ENCODE peak calls at places on chromosomes 4 and X, in seven cellular contexts. One of them, this sample, is unnamed.

GRCh38 chr4:80153800-80154546 is 43.3 kb upstream of the PRDM8 start:
- DNase-seq in Peyer's patch: no peak
- DNase-seq in GM23338: no peak
- DNase-seq in transverse colon: no peak
- DNase-seq in uterus: no peak
- DNase-seq in HCT116: no peak
- DNase-seq in heart right ventricle: no peak
- DNase-seq in this sample: no peak

GRCh38 chrX:116409224-116409623 is 27.2 kb upstream of the SLC6A14 start:
- DNase-seq in HCT116: no peak
- DNase-seq in uterus: no peak
- DNase-seq in heart right ventricle: no peak
- DNase-seq in Peyer's patch: no peak
- DNase-seq in transverse colon: no peak
- DNase-seq in GM23338: no peak
- DNase-seq in this sample: no peak

GRCh38 chrX:20530319-20530979 is 263.7 kb upstream of the RPS6KA3 start:
- DNase-seq in transverse colon: peak; percentile 57
- DNase-seq in GM23338: peak; percentile 62
- DNase-seq in heart right ventricle: peak; percentile 33
- DNase-seq in HCT116: peak; percentile 29
- DNase-seq in Peyer's patch: peak; percentile 44
- DNase-seq in uterus: peak; percentile 40
- DNase-seq in this sample: peak; percentile 70

GRCh38 chr4:127783971-127784519 is 1.9 kb downstream of the HSPA4L start:
- DNase-seq in HCT116: no peak
- DNase-seq in uterus: no peak
- DNase-seq in transverse colon: no peak
- DNase-seq in Peyer's patch: no peak
- DNase-seq in heart right ventricle: no peak
- DNase-seq in GM23338: no peak
- DNase-seq in this sample: no peak

GRCh38 chr4:147933316-147933715 is 201.4 kb downstream of the ARHGAP10 start:
- DNase-seq in heart right ventricle: no peak
- DNase-seq in uterus: no peak
- DNase-seq in HCT116: no peak
- DNase-seq in Peyer's patch: no peak
- DNase-seq in transverse colon: peak; percentile 11
- DNase-seq in GM23338: peak; percentile 34
- DNase-seq in this sample: no peak

GRCh38 chr4:168674869-168675268 is 178.0 kb downstream of the PALLD start:
- DNase-seq in HCT116: no peak
- DNase-seq in Peyer's patch: no peak
- DNase-seq in heart right ventricle: no peak
- DNase-seq in transverse colon: no peak
- DNase-seq in GM23338: no peak
- DNase-seq in uterus: no peak
- DNase-seq in this sample: no peak

GRCh38 chr4:73589261-73589847 is 30.9 kb downstream of the RASSF6 start:
- DNase-seq in HCT116: no peak
- DNase-seq in transverse colon: no peak
- DNase-seq in GM23338: no peak
- DNase-seq in heart right ventricle: no peak
- DNase-seq in uterus: no peak
- DNase-seq in Peyer's patch: peak; percentile 18
- DNase-seq in this sample: no peak

GRCh38 chrX:53374222-53374820 is 48.1 kb downstream of the SMC1A start:
- DNase-seq in transverse colon: no peak
- DNase-seq in HCT116: no peak
- DNase-seq in GM23338: no peak
- DNase-seq in heart right ventricle: no peak
- DNase-seq in Peyer's patch: no peak
- DNase-seq in uterus: no peak
- DNase-seq in this sample: no peak

GRCh38 chrX:46574941-46575381 is 1.4 kb downstream of the CHST7 start:
- DNase-seq in GM23338: peak; percentile 37
- DNase-seq in transverse colon: no peak
- DNase-seq in heart right ventricle: no peak
- DNase-seq in uterus: no peak
- DNase-seq in Peyer's patch: no peak
- DNase-seq in HCT116: no peak
- DNase-seq in this sample: peak; percentile 2

GRCh38 chr4:164207460-164207859 is 546.5 kb upstream of the SMIM31 start:
- DNase-seq in heart right ventricle: no peak
- DNase-seq in Peyer's patch: no peak
- DNase-seq in HCT116: no peak
- DNase-seq in uterus: no peak
- DNase-seq in transverse colon: no peak
- DNase-seq in GM23338: no peak
- DNase-seq in this sample: no peak

GRCh38 chr4:157992038-157992706 is 180.7 kb downstream of the GASK1B start:
- DNase-seq in Peyer's patch: no peak
- DNase-seq in uterus: no peak
- DNase-seq in transverse colon: no peak
- DNase-seq in HCT116: peak; percentile 73
- DNase-seq in heart right ventricle: peak; percentile 87
- DNase-seq in GM23338: peak; percentile 84
- DNase-seq in this sample: peak; percentile 7

GRCh38 chrX:104987063-104987462 is 233.4 kb downstream of the TEX13A start:
- DNase-seq in heart right ventricle: no peak
- DNase-seq in GM23338: no peak
- DNase-seq in HCT116: no peak
- DNase-seq in Peyer's patch: no peak
- DNase-seq in transverse colon: no peak
- DNase-seq in uterus: no peak
- DNase-seq in this sample: no peak

GRCh38 chrX:40035726-40036125 is 62.0 kb downstream of the BCOR start:
- DNase-seq in GM23338: no peak
- DNase-seq in Peyer's patch: no peak
- DNase-seq in uterus: no peak
- DNase-seq in heart right ventricle: no peak
- DNase-seq in transverse colon: no peak
- DNase-seq in HCT116: no peak
- DNase-seq in this sample: no peak

GRCh38 chr4:174084981-174085380 is 198.5 kb downstream of the FBXO8 start:
- DNase-seq in heart right ventricle: no peak
- DNase-seq in HCT116: no peak
- DNase-seq in uterus: no peak
- DNase-seq in GM23338: no peak
- DNase-seq in Peyer's patch: no peak
- DNase-seq in transverse colon: no peak
- DNase-seq in this sample: no peak

GRCh38 chr4:149752729-149753128 is 62.9 kb downstream of the IQCM start:
- DNase-seq in uterus: no peak
- DNase-seq in HCT116: no peak
- DNase-seq in Peyer's patch: no peak
- DNase-seq in heart right ventricle: no peak
- DNase-seq in transverse colon: no peak
- DNase-seq in GM23338: no peak
- DNase-seq in this sample: no peak

GRCh38 chr4:102736636-102737549 is 23.9 kb downstream of the MANBA start:
- DNase-seq in HCT116: no peak
- DNase-seq in heart right ventricle: no peak
- DNase-seq in transverse colon: no peak
- DNase-seq in GM23338: peak; percentile 49
- DNase-seq in uterus: no peak
- DNase-seq in Peyer's patch: no peak
- DNase-seq in this sample: no peak

GRCh38 chr4:39786838-39787237 is 88.9 kb downstream of the UBE2K start:
- DNase-seq in GM23338: no peak
- DNase-seq in Peyer's patch: no peak
- DNase-seq in transverse colon: no peak
- DNase-seq in uterus: no peak
- DNase-seq in HCT116: no peak
- DNase-seq in heart right ventricle: no peak
- DNase-seq in this sample: peak; percentile 9

GRCh38 chr4:53810643-53811042 is 219.4 kb upstream of the LNX1 start:
- DNase-seq in HCT116: no peak
- DNase-seq in GM23338: no peak
- DNase-seq in transverse colon: no peak
- DNase-seq in Peyer's patch: no peak
- DNase-seq in uterus: no peak
- DNase-seq in heart right ventricle: no peak
- DNase-seq in this sample: no peak

DNA sequence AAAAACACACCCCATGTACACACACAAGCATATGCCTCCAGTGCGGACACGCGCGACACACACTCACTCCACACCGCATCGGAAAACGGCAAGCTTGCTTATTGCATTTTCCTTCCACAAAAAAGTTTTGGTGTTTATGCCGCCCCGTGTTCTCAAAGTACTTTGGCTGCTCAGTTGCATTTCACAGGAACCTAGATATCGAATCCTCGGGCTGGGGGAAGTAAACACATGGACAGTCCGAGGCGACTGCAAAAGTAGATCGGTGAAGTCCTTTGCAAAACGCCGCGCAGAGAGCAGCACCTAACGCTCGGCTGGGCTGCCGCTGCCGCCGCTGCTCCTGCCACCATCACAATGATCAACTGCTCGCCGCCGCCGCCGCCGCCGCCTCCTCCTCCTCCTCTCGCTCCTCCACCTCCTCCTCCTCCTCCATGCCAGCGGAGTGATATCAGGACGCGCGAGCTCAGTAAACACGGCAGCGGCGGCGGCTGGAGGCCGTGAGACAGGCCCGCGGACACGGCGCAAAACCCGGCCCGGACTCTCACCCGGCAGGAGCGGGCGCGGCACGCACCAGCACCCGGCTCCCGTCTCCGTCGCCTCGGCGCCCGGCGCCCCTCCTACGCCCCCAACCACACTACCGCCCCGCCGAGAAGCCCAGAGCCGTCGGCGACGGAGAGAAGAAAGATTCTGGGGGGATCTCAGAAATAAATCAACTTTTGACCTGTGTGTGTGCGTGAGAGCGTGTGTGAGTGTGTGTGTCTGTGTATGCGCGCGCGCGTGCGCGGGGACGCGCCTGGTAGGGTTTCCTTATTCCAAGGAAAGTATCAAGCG is at the start of gene MAML3:
- DNase-seq in HCT116: peak; percentile 90
- DNase-seq in uterus: peak; percentile 95
- DNase-seq in Peyer's patch: peak; percentile 79
- DNase-seq in transverse colon: peak; percentile 95
- DNase-seq in heart right ventricle: peak; percentile 95
- DNase-seq in GM23338: peak; percentile 94
- DNase-seq in this sample: peak; percentile 79
- H3K27ac ChIP-seq in HCT116: peak within 1 kb of the TSS; percentile 28
- H3K27ac ChIP-seq in uterus: peak within 1 kb of the TSS; percentile 98
- H3K27ac ChIP-seq in Peyer's patch: peak within 1 kb of the TSS; percentile 88
- H3K27ac ChIP-seq in transverse colon: peak within 1 kb of the TSS; percentile 98
- H3K27ac ChIP-seq in heart right ventricle: peak within 1 kb of the TSS; percentile 99
- H3K27ac ChIP-seq in GM23338: no peak within 1 kb of the TSS
- H3K27ac ChIP-seq in this sample: peak within 1 kb of the TSS; percentile 78

DNA sequence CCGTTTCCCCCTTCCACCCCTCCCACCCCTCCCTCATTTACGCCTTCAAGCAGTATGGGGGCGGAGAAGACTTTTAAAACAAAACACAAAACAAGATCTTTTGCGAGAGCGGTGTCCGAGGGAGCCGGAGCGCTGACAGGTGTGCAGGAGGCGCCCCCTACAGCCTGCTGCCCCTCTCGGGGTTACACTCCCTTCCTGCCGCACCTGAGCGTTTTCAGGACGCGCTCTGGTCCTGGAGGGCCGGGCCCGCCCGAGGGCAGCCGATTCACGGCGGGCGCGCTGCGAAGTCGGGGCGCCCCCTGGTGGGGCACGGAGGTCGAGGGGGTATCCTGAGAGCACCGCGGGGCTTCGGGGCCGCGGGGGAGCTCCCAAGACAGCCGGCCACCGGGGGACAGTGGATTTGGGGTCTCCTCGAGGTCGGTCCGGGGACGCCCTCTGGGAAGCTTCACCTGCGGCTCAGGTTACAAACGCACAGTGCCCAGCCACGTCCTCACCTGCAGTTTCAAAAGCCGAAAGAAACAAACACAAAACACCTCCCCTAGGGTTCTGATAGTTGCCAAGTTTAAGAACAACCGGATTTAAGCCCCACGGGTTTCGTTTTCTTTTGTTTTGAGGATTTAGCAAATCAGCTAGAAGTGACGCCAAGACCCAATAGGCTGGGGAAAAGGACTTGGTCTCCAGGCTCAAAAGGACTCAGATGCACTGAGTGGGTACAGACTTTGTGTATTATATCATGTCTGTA is 8.0 kb upstream of the NEUROG2 start:
- DNase-seq in Peyer's patch: peak; percentile 65
- DNase-seq in uterus: no peak
- DNase-seq in transverse colon: peak; percentile 76
- DNase-seq in HCT116: peak; percentile 73
- DNase-seq in heart right ventricle: no peak
- DNase-seq in GM23338: peak; percentile 96
- DNase-seq in this sample: peak; percentile 88
- H3K4me3 ChIP-seq in Peyer's patch: peak overlapping the region; percentile 42
- H3K4me3 ChIP-seq in uterus: peak overlapping the region; percentile 21
- H3K4me3 ChIP-seq in transverse colon: peak overlapping the region; percentile 27
- H3K4me3 ChIP-seq in HCT116: peak overlapping the region; percentile 45
- H3K4me3 ChIP-seq in heart right ventricle: peak overlapping the region; percentile 42
- H3K4me3 ChIP-seq in GM23338: peak overlapping the region; percentile 57
- H3K4me3 ChIP-seq in this sample: peak overlapping the region; percentile 42

DNA sequence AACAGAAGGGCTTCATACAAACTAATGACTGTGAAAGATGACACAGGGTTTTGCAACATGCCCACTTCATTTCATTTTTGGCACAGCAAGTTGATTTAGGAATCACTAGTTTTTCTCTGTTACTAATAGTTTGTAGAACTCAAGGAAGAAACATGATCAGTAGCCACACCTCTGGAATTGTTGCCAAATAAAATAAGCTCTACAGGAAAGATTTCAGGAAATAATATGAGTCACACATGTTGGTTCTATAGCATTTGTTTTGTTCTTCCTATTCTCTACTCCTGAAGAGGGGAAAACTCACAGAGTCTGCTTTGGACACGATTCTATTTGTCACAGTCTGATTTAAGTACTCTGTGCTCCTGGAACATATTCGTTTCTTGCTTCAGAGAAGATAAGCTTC is 255.4 kb downstream of the TLL1 start:
- DNase-seq in transverse colon: no peak
- DNase-seq in Peyer's patch: no peak
- DNase-seq in uterus: no peak
- DNase-seq in HCT116: no peak
- DNase-seq in heart right ventricle: no peak
- DNase-seq in GM23338: no peak
- DNase-seq in this sample: no peak
- H3K27ac ChIP-seq in transverse colon: no peak overlapping the region
- H3K27ac ChIP-seq in Peyer's patch: no peak overlapping the region
- H3K27ac ChIP-seq in uterus: no peak overlapping the region
- H3K27ac ChIP-seq in HCT116: no peak overlapping the region
- H3K27ac ChIP-seq in heart right ventricle: no peak overlapping the region
- H3K27ac ChIP-seq in GM23338: no peak overlapping the region
- H3K27ac ChIP-seq in this sample: no peak overlapping the region

DNA sequence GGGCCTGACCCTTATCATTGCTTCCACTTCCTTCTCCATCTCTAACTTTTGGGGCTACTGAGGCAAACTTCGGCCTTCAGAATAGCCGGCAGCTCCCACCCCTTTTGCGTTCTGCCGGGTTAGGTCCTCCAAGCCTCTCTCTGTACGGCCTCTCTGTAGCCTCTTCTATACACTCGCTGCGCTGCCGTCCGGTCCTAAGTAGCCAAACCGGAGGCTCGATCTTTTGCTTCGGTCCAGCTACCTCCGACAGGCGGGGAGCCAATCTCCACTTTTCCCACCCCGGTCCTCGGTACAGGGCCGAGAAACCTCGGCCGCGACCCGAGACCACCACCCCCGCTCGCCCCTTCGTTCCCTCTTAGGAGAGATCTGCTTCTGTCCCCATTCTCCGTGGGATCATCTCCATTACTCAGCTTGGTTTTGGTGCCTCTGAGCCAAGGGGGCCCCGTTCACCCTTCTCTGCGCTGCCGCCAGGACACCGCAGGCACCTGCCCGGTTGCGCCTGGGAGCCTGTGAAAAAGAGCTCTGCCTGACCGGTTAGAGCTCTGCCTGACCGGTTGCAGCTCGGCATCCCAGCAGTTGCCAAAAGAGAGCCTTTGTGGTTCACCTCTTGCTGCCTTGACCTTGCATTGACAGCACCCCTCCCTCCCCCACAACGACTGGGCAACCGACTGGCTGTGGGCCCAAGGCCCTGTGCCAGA is 1.0 kb upstream of the HTR2C start:
- DNase-seq in GM23338: peak; percentile 52
- DNase-seq in transverse colon: no peak
- DNase-seq in heart right ventricle: no peak
- DNase-seq in uterus: no peak
- DNase-seq in Peyer's patch: no peak
- DNase-seq in HCT116: no peak
- DNase-seq in this sample: no peak
- H3K4me3 ChIP-seq in GM23338: peak overlapping the region; percentile 60
- H3K4me3 ChIP-seq in transverse colon: no peak overlapping the region
- H3K4me3 ChIP-seq in heart right ventricle: no peak overlapping the region
- H3K4me3 ChIP-seq in uterus: no peak overlapping the region
- H3K4me3 ChIP-seq in Peyer's patch: no peak overlapping the region
- H3K4me3 ChIP-seq in HCT116: no peak overlapping the region
- H3K4me3 ChIP-seq in this sample: no peak overlapping the region